ENCODE peak calls at places on chromosomes 2 and 18, in six cellular contexts. C is naive B cell; T is activated effector memory CD4-positive, alpha-beta T cell treated with anti-CD3 and anti-CD28 coated beads, Interleukin-2, amount 50 U/mL, for 16 hours; J is activated T-helper 1 cell treated with anti-CD3 and anti-CD28 coated beads, Interleukin-12 subunit alpha, Interleukin-12 subunit beta, Interleukin-2, Interleukin-4 antibody, amounts not matched to agents 30 ng/mL and 10 ng/mL and 1 ng/mL, durations not matched to agents 14 hours and 24 hours and 36 hours; L is neural progenitor cell; B is activated gamma-delta T cell treated with anti-CD3 and anti-CD28 coated beads, Interleukin-2, amount 50 U/mL, for 16 hours. M is an unnamed sample.

GRCh38 chr2:217946071-217946470 is 56.7 kb downstream of the TNS1 start:
- DNase-seq in L (no peak), T (no peak), J (no peak), C (no peak), B (no peak), M (no peak)

GRCh38 chr2:216553841-216554240 is 55.2 kb downstream of the RPL37A start:
- DNase-seq in J (no peak), B (no peak), L (no peak), T (no peak), C (no peak), M (no peak)

GRCh38 chr2:78940998-78941397 is 84.5 kb upstream of the REG3G start:
- DNase-seq in T (no peak), C (no peak), B (no peak), J (no peak), L (peak), M (no peak)

GRCh38 chr2:53640466-53640865 is 127.1 kb upstream of the CHAC2 start:
- DNase-seq in B (no peak), J (no peak), T (no peak), C (no peak), L (no peak), M (no peak)

GRCh38 chr18:58649966-58650816 is 21.1 kb upstream of the MALT1 start:
- DNase-seq in C (peak), B (no peak), J (peak), L (no peak), T (no peak), M (peak)

GRCh38 chr2:170817247-170817998 is 736 bp downstream of the GAD1 start:
- DNase-seq in B (no peak), J (no peak), T (peak), L (peak), C (no peak), M (no peak)

GRCh38 chr2:238848941-238849853 is 1.3 kb downstream of the TWIST2 start:
- DNase-seq in L (peak), J (no peak), T (no peak), B (no peak), C (no peak), M (no peak)

GRCh38 chr2:141331127-141331526 is 799.7 kb downstream of the LRP1B start:
- DNase-seq in T (no peak), L (no peak), B (no peak), J (no peak), C (no peak), M (no peak)

GRCh38 chr2:219784178-219784577 is 156.7 kb downstream of the SLC4A3 start:
- DNase-seq in T (no peak), C (no peak), J (no peak), B (no peak), L (no peak), M (no peak)

GRCh38 chr18:68480196-68480595 is 234.7 kb downstream of the TMX3 start:
- DNase-seq in L (no peak), C (no peak), T (no peak), J (no peak), B (no peak), M (no peak)

GRCh38 chr2:33395660-33396249 is 80.7 kb upstream of the RASGRP3 start:
- DNase-seq in C (peak), B (no peak), L (peak), J (peak), T (peak), M (no peak)

GRCh38 chr2:98643496-98644100 is 35.2 kb downstream of the UNC50 start:
- DNase-seq in T (no peak), L (no peak), B (no peak), C (no peak), J (no peak), M (no peak)

M was measured in SIG-M5.